ENCODE peak calls at places on chromosomes 16 and 17, in eight cellular contexts. O is GM12878, P is A549, F is upper lobe of left lung, E is tibial nerve, L is K562, Y is H1, A is stomach. S is an unnamed sample.

GRCh38 chr17:32870969-32871368 is 6.0 kb downstream of the MYO1D start:
- DNase-seq in O (no peak), P (no peak), F (no peak), E (peak), L (no peak), Y (no peak), A (no peak), S (no peak)

GRCh38 chr17:46978489-46979022 is 497 bp downstream of the RPRML start:
- DNase-seq in O (no peak), P (no peak), F (no peak), E (no peak), L (no peak), Y (no peak), A (no peak), S (no peak)

GRCh38 chr17:36864827-36865320 is 72.4 kb upstream of the LHX1 start:
- DNase-seq in O (no peak), P (no peak), F (no peak), E (no peak), L (no peak), Y (no peak), A (no peak), S (no peak)

GRCh38 chr16:14392960-14393359 is 237.1 kb downstream of the PARN start:
- DNase-seq in O (no peak), P (no peak), F (no peak), E (no peak), L (no peak), Y (no peak), A (no peak), S (no peak)

GRCh38 chr17:77286641-77287431 is 146.1 kb downstream of the SEC14L1 start:
- DNase-seq in O (no peak), P (peak), F (peak), E (no peak), L (peak), Y (no peak), A (peak), S (no peak)

GRCh38 chr17:31374503-31374902 is 17.0 kb upstream of the RAB11FIP4 start:
- DNase-seq in O (no peak), P (no peak), F (no peak), E (no peak), L (no peak), Y (no peak), A (no peak), S (no peak)

GRCh38 chr16:9042943-9043680 is 48.3 kb upstream of the HAPSTR1 start:
- DNase-seq in O (no peak), P (no peak), F (no peak), E (no peak), L (no peak), Y (no peak), A (no peak), S (no peak)

GRCh38 chr16:50708373-50709060 is 15.1 kb downstream of the NOD2 start:
- DNase-seq in O (no peak), P (no peak), F (peak), E (no peak), L (no peak), Y (no peak), A (no peak), S (no peak)

GRCh38 chr16:19116711-19117449 is 3.1 kb downstream of the ITPRIPL2 start:
- DNase-seq in O (no peak), P (no peak), F (peak), E (no peak), L (no peak), Y (no peak), A (no peak), S (no peak)

GRCh38 chr17:73725794-73726193 is 81.5 kb upstream of the SDK2 start:
- DNase-seq in O (no peak), P (no peak), F (no peak), E (no peak), L (no peak), Y (no peak), A (no peak), S (no peak)

GRCh38 chr16:57128787-57129389 is 36.5 kb downstream of the CPNE2 start:
- DNase-seq in O (peak), P (no peak), F (no peak), E (no peak), L (no peak), Y (no peak), A (no peak), S (no peak)

GRCh38 chr17:55444471-55445441 is 23.1 kb upstream of the MMD start:
- DNase-seq in O (no peak), P (no peak), F (peak), E (no peak), L (no peak), Y (no peak), A (no peak), S (no peak)

GRCh38 chr16:3949946-3950342 is 69.4 kb upstream of the CREBBP start:
- DNase-seq in O (no peak), P (no peak), F (no peak), E (no peak), L (no peak), Y (no peak), A (no peak), S (no peak)

GRCh38 chr16:85114909-85115567 is 2.8 kb upstream of the CIBAR2 start:
- DNase-seq in O (peak), P (peak), F (peak), E (peak), L (peak), Y (peak), A (peak), S (peak)

GRCh38 chr17:67027031-67027628 is 17.2 kb upstream of the CACNG1 start:
- DNase-seq in O (no peak), P (no peak), F (no peak), E (no peak), L (no peak), Y (no peak), A (no peak), S (no peak)

GRCh38 chr16:997440-998051 is 16.0 kb downstream of the SOX8 start:
- DNase-seq in O (no peak), P (peak), F (peak), E (no peak), L (no peak), Y (peak), A (peak), S (no peak)

GRCh38 chr17:10121971-10122707 is 76.3 kb downstream of the GAS7 start:
- DNase-seq in O (peak), P (no peak), F (no peak), E (no peak), L (no peak), Y (no peak), A (no peak), S (no peak)

GRCh38 chr16:10833271-10833670 is 14.7 kb upstream of the TVP23A start:
- DNase-seq in O (peak), P (no peak), F (no peak), E (no peak), L (no peak), Y (no peak), A (no peak), S (no peak)

GRCh38 chr16:17362191-17362590 is 108.6 kb downstream of the XYLT1 start:
- DNase-seq in O (no peak), P (no peak), F (no peak), E (no peak), L (no peak), Y (no peak), A (no peak), S (no peak)

GRCh38 chr17:72465191-72466024 is 344.6 kb downstream of the SOX9 start:
- DNase-seq in O (peak), P (peak), F (no peak), E (no peak), L (no peak), Y (no peak), A (peak), S (no peak)

GRCh38 chr16:79599256-79599836 is 1.2 kb downstream of the MAF start:
- DNase-seq in O (no peak), P (peak), F (no peak), E (no peak), L (no peak), Y (no peak), A (no peak), S (peak)

GRCh38 chr17:39801055-39801454 is 63.1 kb downstream of the IKZF3 start:
- DNase-seq in O (no peak), P (no peak), F (no peak), E (no peak), L (no peak), Y (no peak), A (no peak), S (no peak)

GRCh38 chr16:66427036-66427446 is at the start of gene BEAN1:
- DNase-seq in O (no peak), P (peak), F (no peak), E (no peak), L (peak), Y (no peak), A (no peak), S (peak)

GRCh38 chr17:82441686-82442487 is 8.7 kb downstream of the CYBC1 start:
- DNase-seq in O (no peak), P (no peak), F (no peak), E (no peak), L (no peak), Y (no peak), A (no peak), S (no peak)

GRCh38 chr16:27317320-27317719 is 3.5 kb downstream of the IL4R start:
- DNase-seq in O (no peak), P (no peak), F (peak), E (no peak), L (no peak), Y (no peak), A (no peak), S (no peak)

GRCh38 chr16:54447606-54448440 is 161.2 kb upstream of the IRX3 start:
- DNase-seq in O (no peak), P (peak), F (no peak), E (no peak), L (peak), Y (no peak), A (no peak), S (no peak)

GRCh38 chr17:36742267-36743000 is 141.1 kb downstream of the MRM1 start:
- DNase-seq in O (no peak), P (no peak), F (no peak), E (no peak), L (no peak), Y (no peak), A (no peak), S (no peak)

GRCh38 chr17:63274156-63274555 is 171.9 kb downstream of the CYB561 start:
- DNase-seq in O (no peak), P (no peak), F (no peak), E (no peak), L (no peak), Y (no peak), A (no peak), S (no peak)

GRCh38 chr16:68756250-68757051 is 19.4 kb downstream of the CDH1 start:
- DNase-seq in O (peak), P (no peak), F (peak), E (no peak), L (no peak), Y (no peak), A (peak), S (no peak)

GRCh38 chr17:40551091-40551873 is 14.0 kb downstream of the CCR7 start:
- DNase-seq in O (no peak), P (peak), F (peak), E (peak), L (peak), Y (no peak), A (peak), S (peak)

DNA sequence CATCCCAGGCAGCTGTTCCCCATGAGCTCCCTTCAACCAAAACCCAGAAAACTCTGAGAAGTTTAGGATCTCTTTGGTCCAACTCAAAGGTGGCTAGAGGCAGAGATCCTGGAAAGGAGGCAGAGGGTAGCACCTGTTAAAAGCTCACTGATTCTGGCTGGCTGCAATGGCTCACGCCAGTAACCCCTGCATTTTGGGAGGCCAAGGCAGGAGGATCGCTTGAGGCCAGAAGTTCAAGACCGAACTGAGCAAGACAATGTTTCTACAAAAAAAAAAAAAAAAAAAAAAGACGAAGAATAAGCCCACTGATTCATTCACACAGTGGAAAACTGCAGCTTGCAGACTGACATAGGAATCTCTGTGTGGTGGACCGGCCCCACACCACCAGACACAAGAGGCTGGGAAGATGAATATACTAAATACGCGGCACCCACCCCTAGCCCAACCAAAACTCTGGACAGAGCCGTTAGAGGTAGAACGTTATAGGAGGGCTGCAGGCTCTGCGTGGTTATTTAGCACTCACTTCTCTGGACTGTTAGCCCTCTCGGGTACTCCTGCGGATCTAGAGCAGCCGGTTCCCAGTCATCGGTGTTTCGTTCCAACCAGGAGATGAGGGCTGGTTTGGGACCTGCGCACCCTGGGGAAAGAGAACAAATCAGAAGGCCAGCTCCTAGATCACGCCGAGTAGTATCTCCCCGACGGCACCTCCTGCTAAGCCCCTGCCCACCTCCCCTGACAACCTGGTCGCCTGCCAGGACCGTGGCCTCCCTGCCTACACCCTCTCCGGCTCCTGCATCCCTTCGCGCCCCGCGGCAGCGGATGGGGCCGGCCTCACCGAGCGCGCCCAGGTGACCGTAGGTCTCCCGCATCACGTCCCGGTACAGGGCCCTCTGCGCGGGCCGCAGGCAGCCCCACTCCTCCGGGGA is 924 bp downstream of the ZNF689 start:
- DNase-seq in O (no peak), P (peak), F (peak), E (peak), L (peak), Y (no peak), A (peak), S (peak)
- TF ChIP-seq CTCF in O (no peak), P (no peak), F (no peak), E (no peak), L (no peak), Y (no peak), A (no peak), S (no peak)

GRCh38 chr17:2094891-2095535 is 40.1 kb downstream of the HIC1 start:
- DNase-seq in O (no peak), P (no peak), F (peak), E (no peak), L (no peak), Y (no peak), A (peak), S (no peak)
- TF ChIP-seq EP300 in O (no peak), P (no peak), F (no peak), E (no peak), L (no peak), Y (no peak), A (no peak), S (no peak)

DNA sequence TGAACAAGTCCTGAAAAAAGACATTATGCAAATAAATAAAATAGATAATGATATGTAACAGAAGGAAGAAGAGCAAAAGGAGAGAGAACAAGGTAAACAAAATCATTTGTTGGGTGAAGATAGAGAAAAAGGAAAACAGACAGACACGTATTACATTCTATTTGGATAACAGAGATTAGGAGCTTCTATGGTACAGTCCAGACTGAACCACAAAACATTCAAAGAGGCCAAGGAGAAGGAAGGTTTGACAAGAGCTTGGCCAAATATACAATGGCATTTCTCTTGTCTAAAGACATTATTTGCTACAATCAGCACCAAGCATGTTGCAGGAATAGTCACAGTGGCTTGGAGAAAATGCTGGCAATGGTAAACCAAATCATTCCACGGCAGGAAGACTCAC is 29.2 kb downstream of the SMG6 start:
- DNase-seq in O (no peak), P (no peak), F (no peak), E (no peak), L (no peak), Y (no peak), A (no peak), S (no peak)
- H3K27ac ChIP-seq in O (no peak), P (no peak), F (no peak), E (no peak), L (no peak), Y (no peak), A (no peak), S (no peak)

GRCh38 chr17:43533699-43534098 is 12.4 kb downstream of the ETV4 start:
- DNase-seq in O (no peak), P (no peak), F (no peak), E (no peak), L (no peak), Y (no peak), A (no peak), S (no peak)
- TF ChIP-seq CTCF in O (no peak), P (no peak), F (no peak), E (no peak), L (no peak), Y (no peak), A (no peak), S (no peak)

GRCh38 chr17:51803161-51803560 is 355.4 kb downstream of the CA10 start:
- DNase-seq in O (no peak), P (no peak), F (no peak), E (no peak), L (no peak), Y (no peak), A (no peak), S (no peak)
- TF ChIP-seq EP300 in O (no peak), P (no peak), F (no peak), E (no peak), L (no peak), Y (no peak), A (no peak), S (no peak)

GRCh38 chr16:59214455-59214854 is 480.3 kb upstream of the GOT2 start:
- DNase-seq in O (no peak), P (no peak), F (no peak), E (no peak), L (no peak), Y (no peak), A (no peak), S (no peak)
- H3K27ac ChIP-seq in O (no peak), P (peak), F (no peak), E (no peak), L (no peak), Y (no peak), A (no peak), S (no peak)

GRCh38 chr17:81228834-81229665 is 6.3 kb upstream of the CEP131 start:
- DNase-seq in O (no peak), P (no peak), F (no peak), E (no peak), L (no peak), Y (no peak), A (no peak), S (no peak)

GRCh38 chr17:81229666-81229920 is 6.8 kb upstream of the CEP131 start:
- DNase-seq in O (no peak), P (no peak), F (no peak), E (no peak), L (no peak), Y (no peak), A (no peak), S (no peak)

GRCh38 chr17:81231121-81231645 is 7.7 kb downstream of the TEPSIN start:
- DNase-seq in O (no peak), P (no peak), F (no peak), E (no peak), L (no peak), Y (no peak), A (no peak), S (no peak)

GRCh38 chr17:81231766-81232581 is 6.9 kb downstream of the TEPSIN start:
- DNase-seq in O (no peak), P (no peak), F (no peak), E (no peak), L (no peak), Y (no peak), A (no peak), S (no peak)

GRCh38 chr17:81230043-81230820 is 7.5 kb upstream of the CEP131 start:
- DNase-seq in O (no peak), P (peak), F (no peak), E (no peak), L (peak), Y (no peak), A (no peak), S (no peak)
- TF ChIP-seq CTCF in O (no peak), P (peak), F (no peak), E (no peak), L (peak), Y (peak), A (peak), S (no peak)